ENCODE peak calls at places on chromosomes 1 and 21, in five cellular contexts. H is astrocyte, M is MM.1S, D is hepatocyte, W is K562. E is an unnamed sample.

GRCh38 chr1:19073311-19074186 is 117.1 kb upstream of the IFFO2 start:
- DNase-seq in H (no peak), M (no peak), D (no peak), W (no peak), E (no peak)

GRCh38 chr1:187513190-187513589 is 684.4 kb downstream of the PLA2G4A start:
- DNase-seq in H (no peak), M (no peak), D (no peak), W (peak), E (no peak)

GRCh38 chr1:54904476-54905048 is 17.6 kb upstream of the DHCR24 start:
- DNase-seq in H (peak), M (no peak), D (no peak), W (no peak), E (no peak)

GRCh38 chr1:43664369-43664768 is 14.4 kb downstream of the KDM4A start:
- DNase-seq in H (no peak), M (no peak), D (no peak), W (no peak), E (no peak)

GRCh38 chr1:234699795-234700665 is 90.1 kb upstream of the IRF2BP2 start:
- DNase-seq in H (peak), M (no peak), D (peak), W (peak), E (no peak)

GRCh38 chr1:221947731-221948130 is 205.8 kb upstream of the DUSP10 start:
- DNase-seq in H (no peak), M (no peak), D (no peak), W (peak), E (no peak)

GRCh38 chr1:16905112-16905855 is 9.5 kb downstream of the RNU1-2 start:
- DNase-seq in H (peak), M (peak), D (peak), W (peak), E (peak)

GRCh38 chr21:28804089-28804670 is 188.5 kb downstream of the LTN1 start:
- DNase-seq in H (no peak), M (no peak), D (no peak), W (no peak), E (no peak)

GRCh38 chr1:24805534-24806301 is 60.5 kb downstream of the CLIC4 start:
- DNase-seq in H (peak), M (no peak), D (no peak), W (no peak), E (no peak)

GRCh38 chr1:224673161-224673560 is 57.0 kb downstream of the CNIH3 start:
- DNase-seq in H (no peak), M (no peak), D (no peak), W (no peak), E (no peak)

GRCh38 chr1:19396280-19396679 is 84.2 kb downstream of the SLC66A1 start:
- DNase-seq in H (no peak), M (no peak), D (no peak), W (no peak), E (no peak)

GRCh38 chr1:100578201-100578600 is 40.3 kb downstream of the GPR88 start:
- DNase-seq in H (peak), M (no peak), D (no peak), W (no peak), E (no peak)

GRCh38 chr1:6419397-6419802 is 319 bp downstream of the HES2 start:
- DNase-seq in H (no peak), M (no peak), D (peak), W (no peak), E (peak)

GRCh38 chr1:37035828-37036666 is 1.7 kb upstream of the GRIK3 start:
- DNase-seq in H (no peak), M (no peak), D (no peak), W (peak), E (peak)
- TF ChIP-seq EZH2 in H (no peak), M (no peak), D (no peak), W (no peak), E (no peak)

GRCh38 chr1:85576642-85577420 is 3.7 kb upstream of the CCN1 start:
- DNase-seq in H (peak), M (peak), D (peak), W (peak), E (peak)
- TF ChIP-seq EZH2 in H (no peak), M (no peak), D (no peak), W (no peak), E (peak)

DNA sequence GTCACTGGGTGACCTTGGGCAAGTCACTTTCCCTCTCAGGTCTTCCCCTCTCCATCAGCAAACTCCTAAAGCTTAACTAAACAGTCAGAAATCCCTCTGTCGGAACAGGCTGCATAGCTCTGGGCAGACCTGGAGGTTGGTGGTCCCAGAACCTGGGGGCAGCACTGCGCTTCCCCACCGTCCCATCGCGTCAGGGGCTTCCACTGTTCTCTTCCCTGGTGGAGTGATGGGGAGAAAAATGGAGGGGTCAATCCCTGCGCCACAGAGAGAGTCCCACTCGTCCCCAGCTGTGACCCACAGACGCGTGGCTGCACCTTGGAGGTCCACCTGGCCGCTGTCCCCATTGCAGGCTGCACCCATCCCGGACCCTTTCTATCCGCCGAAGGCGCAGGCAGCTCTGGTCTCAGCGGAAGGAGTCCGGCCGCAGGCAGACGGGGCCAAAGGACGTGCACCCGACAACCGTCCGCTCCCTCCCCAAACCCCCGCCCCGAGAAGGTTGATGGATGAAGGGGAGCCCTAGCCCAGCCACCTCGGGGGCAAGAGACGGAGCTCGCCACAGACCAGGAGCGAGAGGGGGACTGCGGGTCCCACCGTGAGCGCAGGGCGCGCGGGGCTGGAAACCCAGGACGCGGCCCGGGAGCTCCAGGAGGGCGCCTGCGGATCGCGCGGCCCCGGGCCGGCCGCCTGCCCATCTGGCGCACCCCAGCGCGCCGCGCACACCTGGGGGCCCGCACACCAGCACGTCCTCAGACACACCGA is 585 bp upstream of the WNT3A start:
- DNase-seq in H (no peak), M (no peak), D (no peak), W (no peak), E (peak)
- TF ChIP-seq EZH2 in H (peak), M (no peak), D (peak), W (no peak), E (peak)

GRCh38 chr1:38477811-38478210 is 381.8 kb downstream of the RRAGC start:
- DNase-seq in H (no peak), M (no peak), D (no peak), W (no peak), E (no peak)

GRCh38 chr1:38474738-38475623 is 384.6 kb downstream of the RRAGC start:
- DNase-seq in H (no peak), M (peak), D (no peak), W (no peak), E (peak)

GRCh38 chr1:38476784-38477175 is 382.8 kb downstream of the RRAGC start:
- DNase-seq in H (no peak), M (no peak), D (no peak), W (no peak), E (no peak)

GRCh38 chr1:38475624-38476005 is 384.0 kb downstream of the RRAGC start:
- DNase-seq in H (no peak), M (no peak), D (no peak), W (no peak), E (peak)

GRCh38 chr1:38476111-38476783 is 383.3 kb downstream of the RRAGC start:
- DNase-seq in H (no peak), M (peak), D (no peak), W (no peak), E (peak)
- TF ChIP-seq EZH2 in H (no peak), M (no peak), D (no peak), W (no peak), E (no peak)

GRCh38 chr1:228469413-228470162 is 17.6 kb upstream of the RNF187 start:
- DNase-seq in H (no peak), M (no peak), D (no peak), W (no peak), E (peak)
- TF ChIP-seq EZH2 in H (peak), M (no peak), D (no peak), W (no peak), E (no peak)

E was measured in GM23338.